ENCODE peak calls at places on chromosomes 6 and 20, in five cellular contexts. C is right lobe of liver; E is CD8-positive, alpha-beta T cell; M is coronary artery; G is lung. I is an unnamed sample.

GRCh38 chr6:145069966-145070365 is 665.4 kb downstream of the EPM2A start:
- DNase-seq in G (no peak), M (no peak), E (no peak), C (no peak), I (no peak)

GRCh38 chr20:35306931-35307517 is 14.8 kb upstream of the FAM83C start:
- DNase-seq in C (no peak), E (no peak), M (no peak), G (peak; percentile 55), I (peak; percentile 22)

GRCh38 chr6:161908872-161909271 is 635.0 kb upstream of the AGPAT4 start:
- DNase-seq in E (no peak), G (no peak), M (no peak), C (no peak), I (no peak)

GRCh38 chr20:10646886-10647420 is 26.8 kb downstream of the JAG1 start:
- DNase-seq in C (no peak), M (peak; percentile 69), G (no peak), E (no peak), I (no peak)

GRCh38 chr6:82904860-82905259 is 160.8 kb downstream of the UBE3D start:
- DNase-seq in C (no peak), E (no peak), M (no peak), G (no peak), I (no peak)

GRCh38 chr6:24504642-24505586 is 10.1 kb downstream of the ALDH5A1 start:
- DNase-seq in C (peak; percentile 94), G (peak; percentile 80), E (no peak), M (no peak), I (no peak)

GRCh38 chr20:51144476-51144875 is 121.6 kb upstream of the KCNG1 start:
- DNase-seq in C (no peak), E (no peak), G (no peak), M (no peak), I (no peak)

GRCh38 chr6:75850026-75850385 is 101.0 kb downstream of the MYO6 start:
- DNase-seq in C (no peak), G (no peak), M (no peak), E (no peak), I (no peak)

GRCh38 chr6:56479381-56479780 is 163.3 kb downstream of the DST start:
- DNase-seq in C (no peak), G (no peak), E (no peak), M (no peak), I (no peak)

GRCh38 chr20:32511358-32512046 is 73.6 kb downstream of the NOL4L start:
- DNase-seq in M (no peak), G (no peak), C (peak; percentile 12), E (no peak), I (no peak)

GRCh38 chr6:105087571-105088211 is 92.1 kb downstream of the POPDC3 start:
- DNase-seq in G (no peak), E (peak; percentile 28), C (no peak), M (no peak), I (no peak)

GRCh38 chr20:23036371-23036770 is 1.3 kb downstream of the SSTR4 start:
- DNase-seq in E (no peak), M (no peak), C (no peak), G (no peak), I (no peak)

GRCh38 chr6:19368511-19368910 is 468.7 kb upstream of the ID4 start:
- DNase-seq in E (no peak), G (no peak), C (no peak), M (no peak), I (no peak)

GRCh38 chr20:11168026-11168425 is 494.2 kb upstream of the JAG1 start:
- DNase-seq in M (no peak), C (no peak), G (no peak), E (no peak), I (no peak)

GRCh38 chr20:62236674-62236996 is 1.7 kb upstream of the OSBPL2 start:
- DNase-seq in C (no peak), G (no peak), E (no peak), M (no peak), I (no peak)

GRCh38 chr20:37363221-37364012 is 17.5 kb downstream of the SRC start:
- DNase-seq in C (peak; percentile 47), M (peak; percentile 66), G (no peak), E (no peak), I (no peak)

GRCh38 chr6:73363537-73363875 is 1.0 kb downstream of the KHDC3L start:
- DNase-seq in M (no peak), E (no peak), G (no peak), C (no peak), I (no peak)

GRCh38 chr6:168016756-168017525 is 19.5 kb downstream of the KIF25 start:
- DNase-seq in C (no peak), M (peak; percentile 36), E (no peak), G (no peak), I (no peak)
- H3K27ac ChIP-seq in C (no peak overlapping the region), M (no peak overlapping the region), E (no peak overlapping the region), G (no peak overlapping the region), I (no peak overlapping the region)

GRCh38 chr6:156954191-156954590 is 177.0 kb downstream of the ARID1B start:
- DNase-seq in C (no peak), E (no peak), M (no peak), G (no peak), I (no peak)

GRCh38 chr6:156956286-156956685 is 179.1 kb downstream of the ARID1B start:
- DNase-seq in G (no peak), M (no peak), C (no peak), E (no peak), I (no peak)

GRCh38 chr6:156953478-156954146 is 176.4 kb downstream of the ARID1B start:
- DNase-seq in E (peak; percentile 33), C (no peak), M (no peak), G (no peak), I (no peak)

GRCh38 chr6:156954781-156955180 is 177.6 kb downstream of the ARID1B start:
- DNase-seq in C (no peak), E (no peak), G (no peak), M (no peak), I (no peak)

DNA sequence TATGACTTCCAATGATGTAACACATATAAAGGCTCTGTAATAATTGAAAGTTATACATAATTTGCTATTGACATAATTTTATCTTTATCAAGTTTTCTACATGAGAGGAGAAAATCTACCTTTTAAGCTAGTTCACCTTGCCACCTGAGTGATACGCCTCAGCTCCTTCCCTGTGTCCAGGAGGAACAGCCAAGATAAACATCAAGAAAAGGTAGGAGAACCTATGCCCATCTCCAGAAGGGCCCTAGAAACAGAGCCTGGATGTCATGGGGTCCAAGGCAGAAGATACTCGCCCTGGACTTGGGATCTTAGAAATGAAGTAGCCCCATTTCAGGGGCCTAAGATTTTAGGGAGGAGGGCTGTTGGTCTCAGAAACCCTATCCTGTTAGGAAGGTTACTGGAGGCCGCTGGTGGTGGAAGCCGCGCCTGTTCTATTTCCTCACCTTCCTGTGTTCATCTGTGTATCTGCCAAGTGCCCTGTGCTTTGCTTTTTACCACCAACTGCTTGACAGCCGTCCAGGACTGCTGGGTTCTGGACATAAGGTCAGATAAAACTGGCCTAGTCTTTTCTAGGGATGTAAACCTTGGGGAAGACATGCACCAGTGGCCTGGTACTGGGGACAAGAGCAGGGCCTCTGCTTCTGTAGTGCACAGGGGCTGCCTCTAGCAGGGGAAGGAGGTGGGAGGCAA is 178.5 kb downstream of the ARID1B start:
- DNase-seq in G (no peak), C (peak; percentile 88), M (no peak), E (no peak), I (no peak)
- H3K27ac ChIP-seq in G (peak overlapping the region; percentile 57), C (peak overlapping the region; percentile 61), M (no peak overlapping the region), E (no peak overlapping the region), I (no peak overlapping the region)

GRCh38 chr6:45676376-45676775 is 298.6 kb upstream of the SUPT3H start:
- DNase-seq in E (no peak), C (no peak), M (no peak), G (no peak), I (no peak)

GRCh38 chr6:45679631-45680030 is 301.9 kb upstream of the SUPT3H start:
- DNase-seq in M (no peak), E (no peak), C (no peak), G (no peak), I (no peak)

GRCh38 chr6:45677381-45677992 is 299.8 kb upstream of the SUPT3H start:
- DNase-seq in C (no peak), M (no peak), G (no peak), E (peak; percentile 53), I (peak; percentile 17)

GRCh38 chr6:45679163-45679562 is 301.4 kb upstream of the SUPT3H start:
- DNase-seq in M (no peak), E (no peak), C (no peak), G (no peak), I (no peak)

GRCh38 chr6:45678063-45678620 is 300.4 kb upstream of the SUPT3H start:
- DNase-seq in G (no peak), C (no peak), M (no peak), E (no peak), I (no peak)
- H3K27ac ChIP-seq in G (no peak overlapping the region), C (no peak overlapping the region), M (no peak overlapping the region), E (no peak overlapping the region), I (no peak overlapping the region)

GRCh38 chr20:5741089-5741488 is 9.1 kb upstream of the SHLD1 start:
- DNase-seq in E (no peak), G (no peak), C (no peak), M (no peak), I (no peak)

GRCh38 chr20:5731753-5732366 is 18.3 kb upstream of the SHLD1 start:
- DNase-seq in G (no peak), E (no peak), C (no peak), M (no peak), I (no peak)

GRCh38 chr20:5734559-5735137 is 15.6 kb upstream of the SHLD1 start:
- DNase-seq in E (no peak), C (no peak), G (no peak), M (no peak), I (no peak)

GRCh38 chr20:5737619-5737953 is 12.6 kb upstream of the SHLD1 start:
- DNase-seq in C (no peak), G (no peak), E (no peak), M (no peak), I (no peak)

DNA sequence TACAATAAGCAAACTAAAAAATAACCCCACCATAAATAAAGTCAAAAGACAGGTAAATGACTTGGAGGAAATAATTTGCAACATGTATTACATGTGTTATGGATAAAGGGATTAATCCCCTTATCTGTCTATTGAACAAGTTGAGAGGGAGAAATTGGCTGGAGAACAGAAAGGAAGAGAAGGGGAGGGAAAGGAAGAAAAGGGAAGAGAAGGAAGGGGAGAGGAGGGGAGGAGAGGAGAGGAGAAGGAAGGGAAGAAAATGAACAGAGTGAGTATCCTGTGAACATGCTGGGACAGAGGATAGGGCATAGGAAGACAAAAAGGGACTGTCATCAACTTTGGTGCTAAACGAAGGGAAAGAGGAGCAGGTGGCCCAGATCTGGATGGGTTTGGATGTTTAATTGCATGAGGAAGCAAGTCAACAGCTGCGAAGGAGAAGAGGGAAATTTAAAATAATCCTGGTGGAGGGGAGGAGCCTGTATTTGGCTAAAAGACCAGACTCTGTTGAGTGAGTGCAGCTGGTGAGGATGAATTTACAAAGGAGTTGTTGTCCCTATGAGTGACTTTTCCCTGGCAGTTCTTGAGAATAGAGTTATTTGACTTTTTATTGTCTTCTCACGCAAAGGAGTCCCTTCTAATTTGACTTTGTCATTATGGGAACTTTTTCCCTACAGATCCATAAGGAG is 14.2 kb upstream of the SHLD1 start:
- DNase-seq in C (no peak), M (no peak), G (no peak), E (no peak), I (no peak)
- H3K27ac ChIP-seq in C (no peak overlapping the region), M (no peak overlapping the region), G (no peak overlapping the region), E (no peak overlapping the region), I (no peak overlapping the region)

GRCh38 chr20:39988991-39989390 is 700.0 kb downstream of the MAFB start:
- DNase-seq in G (no peak), E (no peak), C (no peak), M (no peak), I (no peak)
- H3K27ac ChIP-seq in G (no peak overlapping the region), E (no peak overlapping the region), C (peak overlapping the region; percentile 94), M (no peak overlapping the region), I (no peak overlapping the region)

I was measured in caudate nucleus.